ENCODE peak calls at places on chromosomes 4 and X, in eight cellular contexts. L is mammary epithelial cell; F is GOT3; T is activated CD4-positive, alpha-beta T cell treated with anti-CD3 and anti-CD28 coated beads for 48 hours; S is stimulated activated CD8-positive, alpha-beta memory T cell treated with anti-CD3 and anti-CD28 coated beads, Interleukin-2, amount 100 ng/mL, for 48 hours; H is Kasumi-1; Y is esophagus muscularis mucosa; G is activated CD8-positive, alpha-beta memory T cell treated with anti-CD3 and anti-CD28 coated beads for 24 hours. P is an unnamed sample.
A peak's percentile ranks its signal among the peaks of the same experiment; 100 is the strongest.

GRCh38 chrX:123083924-123084323 is 100.2 kb upstream of the GRIA3 start:
- DNase-seq in S (no peak), Y (no peak), F (no peak), L (peak; percentile 53), H (no peak), T (no peak), G (no peak), P (no peak)

GRCh38 chr4:100095729-100096595 is 94.3 kb downstream of the DDIT4L start:
- DNase-seq in T (peak; percentile 77), L (peak; percentile 80), H (peak; percentile 84), Y (no peak), F (no peak), G (peak; percentile 64), S (peak; percentile 58), P (no peak)

GRCh38 chr4:46506876-46507275 is 116.9 kb upstream of the GABRA2 start:
- DNase-seq in Y (no peak), F (no peak), H (no peak), G (no peak), T (no peak), S (no peak), L (peak; percentile 90), P (no peak)

GRCh38 chrX:16589211-16589610 is 60.7 kb upstream of the S100G start:
- DNase-seq in Y (no peak), T (no peak), H (no peak), S (no peak), G (no peak), L (peak; percentile 71), F (no peak), P (no peak)

GRCh38 chr4:159497961-159498360 is 395.1 kb downstream of the RAPGEF2 start:
- DNase-seq in G (no peak), F (no peak), T (no peak), L (no peak), Y (no peak), S (no peak), H (no peak), P (no peak)

GRCh38 chr4:86032476-86033022 is 327.3 kb downstream of the MAPK10 start:
- DNase-seq in G (no peak), T (no peak), F (peak; percentile 7), H (peak; percentile 68), Y (no peak), S (no peak), L (peak; percentile 92), P (no peak)

GRCh38 chr4:48109413-48110263 is 24.4 kb downstream of the TXK start:
- DNase-seq in L (peak; percentile 54), H (peak; percentile 67), S (no peak), T (no peak), Y (no peak), G (no peak), F (no peak), P (peak; percentile 4)

GRCh38 chr4:2087170-2087569 is 28.0 kb downstream of the NAT8L start:
- DNase-seq in Y (no peak), F (no peak), S (no peak), H (no peak), T (no peak), L (no peak), G (peak; percentile 7), P (no peak)

GRCh38 chr4:2798399-2799301 is 5.8 kb downstream of the SH3BP2 start:
- DNase-seq in Y (no peak), F (no peak), H (peak; percentile 81), T (peak; percentile 66), G (peak; percentile 79), S (no peak), L (no peak), P (no peak)

GRCh38 chr4:15778742-15779231 is 659 bp downstream of the CD38 start:
- DNase-seq in H (peak; percentile 55), G (peak; percentile 78), Y (no peak), T (peak; percentile 60), S (peak; percentile 52), F (no peak), L (no peak), P (no peak)

GRCh38 chr4:40908297-40908696 is 158.5 kb downstream of the NSUN7 start:
- DNase-seq in L (no peak), Y (no peak), G (no peak), T (peak; percentile 11), F (no peak), H (no peak), S (no peak), P (no peak)

GRCh38 chrX:148365233-148365632 is 135.2 kb upstream of the AFF2 start:
- DNase-seq in S (no peak), H (no peak), T (no peak), F (no peak), Y (no peak), L (no peak), G (no peak), P (no peak)

GRCh38 chr4:118338981-118339765 is 13.6 kb downstream of the PRSS12 start:
- DNase-seq in L (peak; percentile 79), G (no peak), T (no peak), Y (no peak), H (peak; percentile 22), S (no peak), F (no peak), P (no peak)

GRCh38 chrX:15143050-15143824 is 126.6 kb downstream of the ASB9 start:
- DNase-seq in T (peak; percentile 66), Y (no peak), H (peak; percentile 4), F (no peak), L (peak; percentile 34), G (peak; percentile 73), S (peak; percentile 16), P (no peak)

GRCh38 chr4:133147365-133147821 is 1.7 kb upstream of the PCDH10 start:
- DNase-seq in F (no peak), S (no peak), Y (no peak), T (no peak), L (no peak), H (no peak), G (no peak), P (no peak)

GRCh38 chrX:103793541-103793932 is 16.9 kb downstream of the PLP1 start:
- DNase-seq in L (peak; percentile 51), S (no peak), Y (no peak), G (no peak), F (no peak), T (no peak), H (no peak), P (no peak)

GRCh38 chr4:140748171-140748570 is 8.0 kb downstream of the TBC1D9 start:
- DNase-seq in Y (no peak), L (no peak), G (no peak), S (no peak), H (no peak), T (no peak), F (no peak), P (no peak)

GRCh38 chr4:123350191-123350544 is 46.4 kb upstream of the SPRY1 start:
- DNase-seq in H (no peak), S (no peak), Y (no peak), T (no peak), G (no peak), F (no peak), L (peak; percentile 75), P (no peak)

GRCh38 chr4:155777971-155778710 is 19.3 kb downstream of the GUCY1B1 start:
- DNase-seq in S (no peak), H (no peak), Y (no peak), T (no peak), F (no peak), G (no peak), L (no peak), P (no peak)

GRCh38 chrX:27463187-27463586 is at the start of gene PPP4R3C:
- DNase-seq in S (no peak), H (no peak), L (no peak), F (no peak), Y (no peak), T (no peak), G (no peak), P (no peak)

GRCh38 chr4:126172126-126172525 is 857.4 kb downstream of the FAT4 start:
- DNase-seq in F (no peak), G (no peak), T (no peak), L (peak; percentile 17), H (peak; percentile 63), Y (no peak), S (no peak), P (no peak)

GRCh38 chr4:61922766-61923165 is 722.6 kb downstream of the ADGRL3 start:
- DNase-seq in G (no peak), Y (no peak), T (no peak), F (no peak), S (no peak), H (no peak), L (no peak), P (no peak)

GRCh38 chr4:153534792-153535629 is 68.9 kb downstream of the TMEM131L start:
- DNase-seq in G (no peak), T (no peak), S (no peak), F (no peak), L (no peak), Y (peak; percentile 75), H (no peak), P (no peak)

GRCh38 chrX:22078117-22078516 is 46.0 kb downstream of the PHEX start:
- DNase-seq in S (no peak), Y (no peak), F (no peak), G (no peak), T (no peak), L (no peak), H (no peak), P (no peak)

GRCh38 chr4:3680656-3681055 is 85.5 kb upstream of the ADRA2C start:
- DNase-seq in L (no peak), F (no peak), G (no peak), S (no peak), H (no peak), Y (no peak), T (no peak), P (no peak)

GRCh38 chrX:109534933-109535332 is 1.7 kb upstream of the NXT2 start:
- DNase-seq in G (no peak), T (no peak), Y (no peak), L (no peak), F (no peak), H (no peak), S (no peak), P (no peak)

GRCh38 chrX:1226249-1226648 is 13.8 kb upstream of the CRLF2 start:
- DNase-seq in S (no peak), H (no peak), Y (no peak), L (no peak), T (no peak), F (no peak), G (no peak), P (no peak)

GRCh38 chr4:1902243-1902642 is 31.1 kb downstream of the NSD2 start:
- DNase-seq in G (no peak), H (no peak), F (no peak), T (no peak), Y (no peak), S (no peak), L (no peak), P (no peak)

GRCh38 chr4:152045781-152046571 is 285.2 kb upstream of the GATB start:
- DNase-seq in L (no peak), F (no peak), S (no peak), H (no peak), Y (peak; percentile 89), T (peak; percentile 41), G (peak; percentile 68), P (peak; percentile 3)